ENCODE peak calls at places on chromosome 9, in five cellular contexts. One of them, this sample, is unnamed.

GRCh38 chr9:85024374-85024773 is 354.8 kb downstream of the NTRK2 start:
- DNase-seq in MV-4-11: no peak
- DNase-seq in left ventricle myocardium superior: no peak
- DNase-seq in NCI-H1105 treated with DMSO at 0.1 percent for 48 hours: no peak
- DNase-seq in iPS DF 19.7: no peak
- DNase-seq in this sample: no peak

GRCh38 chr9:95316794-95317118 is 753 bp downstream of the FANCC start:
- DNase-seq in NCI-H1105 treated with DMSO at 0.1 percent for 48 hours: peak; percentile 91
- DNase-seq in iPS DF 19.7: peak; percentile 28
- DNase-seq in left ventricle myocardium superior: peak; percentile 81
- DNase-seq in MV-4-11: no peak
- DNase-seq in this sample: peak; percentile 86

GRCh38 chr9:124512806-124513204 is 5.6 kb upstream of the NR5A1 start:
- DNase-seq in MV-4-11: no peak
- DNase-seq in NCI-H1105 treated with DMSO at 0.1 percent for 48 hours: no peak
- DNase-seq in iPS DF 19.7: no peak
- DNase-seq in left ventricle myocardium superior: no peak
- DNase-seq in this sample: peak; percentile 46

GRCh38 chr9:73023025-73023541 is 70.2 kb upstream of the ALDH1A1 start:
- DNase-seq in iPS DF 19.7: peak; percentile 28
- DNase-seq in NCI-H1105 treated with DMSO at 0.1 percent for 48 hours: peak; percentile 41
- DNase-seq in MV-4-11: peak; percentile 45
- DNase-seq in left ventricle myocardium superior: peak; percentile 33
- DNase-seq in this sample: no peak

GRCh38 chr9:20640331-20641187 is 18.3 kb upstream of the MLLT3 start:
- DNase-seq in MV-4-11: no peak
- DNase-seq in NCI-H1105 treated with DMSO at 0.1 percent for 48 hours: peak; percentile 73
- DNase-seq in iPS DF 19.7: no peak
- DNase-seq in left ventricle myocardium superior: peak; percentile 82
- DNase-seq in this sample: peak; percentile 75

GRCh38 chr9:89793551-89793950 is 188.7 kb downstream of the GADD45G start:
- DNase-seq in NCI-H1105 treated with DMSO at 0.1 percent for 48 hours: no peak
- DNase-seq in left ventricle myocardium superior: no peak
- DNase-seq in MV-4-11: no peak
- DNase-seq in iPS DF 19.7: no peak
- DNase-seq in this sample: no peak

GRCh38 chr9:71036501-71036900 is 84.9 kb downstream of the TRPM3 start:
- DNase-seq in MV-4-11: no peak
- DNase-seq in iPS DF 19.7: no peak
- DNase-seq in NCI-H1105 treated with DMSO at 0.1 percent for 48 hours: peak; percentile 93
- DNase-seq in left ventricle myocardium superior: no peak
- DNase-seq in this sample: no peak

GRCh38 chr9:1210954-1211353 is 160.8 kb downstream of the DMRT2 start:
- DNase-seq in MV-4-11: no peak
- DNase-seq in left ventricle myocardium superior: no peak
- DNase-seq in NCI-H1105 treated with DMSO at 0.1 percent for 48 hours: no peak
- DNase-seq in iPS DF 19.7: no peak
- DNase-seq in this sample: no peak

GRCh38 chr9:114117996-114118830 is 19.1 kb upstream of the KIF12 start:
- DNase-seq in MV-4-11: no peak
- DNase-seq in NCI-H1105 treated with DMSO at 0.1 percent for 48 hours: peak; percentile 68
- DNase-seq in left ventricle myocardium superior: no peak
- DNase-seq in iPS DF 19.7: no peak
- DNase-seq in this sample: no peak

GRCh38 chr9:34446468-34446891 is 11.9 kb downstream of the FAM219A start:
- DNase-seq in left ventricle myocardium superior: no peak
- DNase-seq in NCI-H1105 treated with DMSO at 0.1 percent for 48 hours: no peak
- DNase-seq in iPS DF 19.7: no peak
- DNase-seq in MV-4-11: no peak
- DNase-seq in this sample: no peak

GRCh38 chr9:70411141-70411929 is 3.1 kb downstream of the KLF9 start:
- DNase-seq in iPS DF 19.7: no peak
- DNase-seq in left ventricle myocardium superior: peak; percentile 77
- DNase-seq in MV-4-11: no peak
- DNase-seq in NCI-H1105 treated with DMSO at 0.1 percent for 48 hours: no peak
- DNase-seq in this sample: peak; percentile 72

GRCh38 chr9:27791311-27791710 is 218.0 kb upstream of the C9orf72 start:
- DNase-seq in NCI-H1105 treated with DMSO at 0.1 percent for 48 hours: no peak
- DNase-seq in left ventricle myocardium superior: no peak
- DNase-seq in iPS DF 19.7: no peak
- DNase-seq in MV-4-11: no peak
- DNase-seq in this sample: no peak